ENCODE peak calls at places on chromosomes 3 and 15, in eight cellular contexts. B, J, P, T, L, O, U and S are unnamed samples.

GRCh38 chr3:44077267-44077666 is 164.4 kb upstream of the TOPAZ1 start:
- DNase-seq in B (no peak), J (no peak), P (no peak), T (no peak), L (no peak), O (peak), U (no peak), S (no peak)

GRCh38 chr3:80733522-80734176 is 965.9 kb upstream of the ROBO1 start:
- DNase-seq in B (no peak), J (no peak), P (no peak), T (peak), L (peak), O (peak), U (no peak), S (peak)

GRCh38 chr15:62067448-62068044 is 769 bp downstream of the C2CD4A start:
- DNase-seq in B (no peak), J (peak), P (peak), T (peak), L (no peak), O (peak), U (no peak), S (peak)

GRCh38 chr15:27027229-27027628 is 56.2 kb downstream of the GABRG3 start:
- DNase-seq in B (no peak), J (no peak), P (no peak), T (no peak), L (no peak), O (no peak), U (no peak), S (no peak)

GRCh38 chr3:188336178-188336577 is 182.2 kb downstream of the LPP start:
- DNase-seq in B (no peak), J (no peak), P (no peak), T (no peak), L (no peak), O (no peak), U (no peak), S (no peak)

GRCh38 chr3:18224406-18224805 is 200.7 kb downstream of the SATB1 start:
- DNase-seq in B (no peak), J (no peak), P (no peak), T (no peak), L (no peak), O (no peak), U (no peak), S (no peak)

GRCh38 chr15:98658831-98659699 is 10.7 kb downstream of the IGF1R start:
- DNase-seq in B (no peak), J (no peak), P (no peak), T (peak), L (peak), O (peak), U (no peak), S (no peak)

GRCh38 chr3:38165722-38166387 is 518 bp downstream of the OXSR1 start:
- DNase-seq in B (peak), J (peak), P (no peak), T (peak), L (no peak), O (no peak), U (no peak), S (peak)

GRCh38 chr3:9194509-9195184 is 54.8 kb downstream of the SRGAP3 start:
- DNase-seq in B (no peak), J (no peak), P (no peak), T (peak), L (peak), O (no peak), U (no peak), S (peak)

GRCh38 chr3:72231439-72232196 is 446.7 kb upstream of the PROK2 start:
- DNase-seq in B (no peak), J (no peak), P (no peak), T (no peak), L (no peak), O (no peak), U (no peak), S (no peak)

GRCh38 chr15:78626611-78627010 is 5.8 kb upstream of the CHRNA3 start:
- DNase-seq in B (no peak), J (no peak), P (no peak), T (no peak), L (no peak), O (no peak), U (no peak), S (no peak)

GRCh38 chr3:71305246-71306206 is 278.0 kb downstream of the FOXP1 start:
- DNase-seq in B (no peak), J (no peak), P (no peak), T (no peak), L (peak), O (peak), U (no peak), S (peak)

GRCh38 chr15:79380755-79381499 is 51.2 kb upstream of the MINAR1 start:
- DNase-seq in B (peak), J (peak), P (peak), T (peak), L (peak), O (peak), U (peak), S (peak)

GRCh38 chr3:24086597-24087369 is 141.7 kb downstream of the NR1D2 start:
- DNase-seq in B (no peak), J (no peak), P (no peak), T (no peak), L (no peak), O (peak), U (no peak), S (no peak)

GRCh38 chr15:80996247-80996646 is 4.5 kb upstream of the TLNRD1 start:
- DNase-seq in B (no peak), J (no peak), P (no peak), T (peak), L (peak), O (peak), U (no peak), S (no peak)

GRCh38 chr3:129745253-129745652 is 138.8 kb upstream of the PLXND1 start:
- DNase-seq in B (no peak), J (no peak), P (no peak), T (no peak), L (no peak), O (peak), U (no peak), S (no peak)

GRCh38 chr3:194136519-194137313 is 768 bp downstream of the HES1 start:
- DNase-seq in B (no peak), J (peak), P (peak), T (peak), L (peak), O (peak), U (peak), S (peak)

GRCh38 chr3:140602781-140603180 is 75.1 kb upstream of the TRIM42 start:
- DNase-seq in B (no peak), J (no peak), P (no peak), T (no peak), L (peak), O (no peak), U (no peak), S (no peak)

GRCh38 chr3:47681016-47681415 is 100.7 kb downstream of the SMARCC1 start:
- DNase-seq in B (no peak), J (no peak), P (no peak), T (no peak), L (no peak), O (no peak), U (no peak), S (no peak)

GRCh38 chr3:3998140-3998977 is 199.1 kb downstream of the LRRN1 start:
- DNase-seq in B (no peak), J (no peak), P (no peak), T (peak), L (peak), O (peak), U (no peak), S (peak)

GRCh38 chr3:57942872-57943283 is 65.3 kb upstream of the FLNB start:
- DNase-seq in B (no peak), J (peak), P (no peak), T (no peak), L (no peak), O (no peak), U (peak), S (no peak)

GRCh38 chr3:11717301-11717700 is 73.6 kb upstream of the VGLL4 start:
- DNase-seq in B (no peak), J (no peak), P (no peak), T (peak), L (no peak), O (peak), U (no peak), S (no peak)

GRCh38 chr3:194061421-194062029 is 74.4 kb upstream of the HES1 start:
- DNase-seq in B (no peak), J (no peak), P (no peak), T (no peak), L (no peak), O (no peak), U (no peak), S (no peak)

GRCh38 chr3:27607370-27607769 is 114.8 kb downstream of the EOMES start:
- DNase-seq in B (no peak), J (no peak), P (no peak), T (peak), L (peak), O (peak), U (no peak), S (no peak)

GRCh38 chr3:26915208-26915607 is 292.6 kb downstream of the LRRC3B start:
- DNase-seq in B (no peak), J (no peak), P (no peak), T (no peak), L (no peak), O (no peak), U (no peak), S (peak)

GRCh38 chr3:110859993-110860392 is 211.6 kb upstream of the NECTIN3 start:
- DNase-seq in B (no peak), J (no peak), P (no peak), T (no peak), L (peak), O (no peak), U (no peak), S (no peak)

GRCh38 chr3:112136959-112137693 is 4.1 kb upstream of the GCSAM start:
- DNase-seq in B (no peak), J (no peak), P (no peak), T (peak), L (peak), O (peak), U (no peak), S (no peak)
- TF ChIP-seq CTCF in B (peak), J (peak), P (peak), T (peak), L (peak), O (peak), U (peak), S (peak)

GRCh38 chr3:133633439-133633838 is 28.3 kb downstream of the TOPBP1 start:
- DNase-seq in B (no peak), J (no peak), P (no peak), T (no peak), L (no peak), O (no peak), U (no peak), S (no peak)
- H3K4me3 ChIP-seq in B (no peak), J (no peak), P (no peak), T (no peak), L (no peak), O (no peak), U (no peak), S (no peak)

DNA sequence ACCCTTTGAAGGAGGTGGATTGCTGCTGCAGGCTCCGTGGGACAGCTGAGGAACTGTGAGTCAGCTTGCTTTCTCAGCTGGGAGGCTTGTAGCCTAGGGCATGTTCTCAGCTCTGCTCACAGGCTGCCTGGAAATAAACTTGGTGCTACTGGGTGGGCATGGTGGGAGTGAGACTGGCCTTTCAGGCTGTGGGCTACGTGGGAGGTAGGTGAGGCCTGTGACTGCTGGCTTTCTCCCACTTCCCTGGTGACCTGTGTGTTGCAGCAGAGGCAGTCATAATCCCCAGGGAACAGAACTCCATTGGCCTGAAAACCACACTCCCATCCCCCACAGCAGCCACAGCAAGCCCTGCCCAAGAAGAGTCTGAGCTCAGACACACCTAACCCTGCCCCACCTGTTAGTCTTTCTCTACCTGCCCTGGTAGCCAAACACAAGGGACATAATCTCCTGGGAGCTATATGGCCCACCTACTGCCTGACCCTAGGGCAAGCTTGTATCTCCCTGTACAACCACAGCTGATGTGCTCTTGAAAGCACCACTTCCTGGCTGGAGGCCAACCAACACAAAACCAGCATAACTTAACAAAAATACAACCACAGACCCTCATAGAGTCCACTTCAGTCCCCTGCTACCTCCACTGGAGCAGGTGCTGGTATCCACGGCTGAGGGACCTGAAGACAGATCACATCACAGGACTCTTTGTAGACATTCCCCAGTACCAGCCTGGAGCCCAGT is 236.5 kb downstream of the SQOR start:
- DNase-seq in B (no peak), J (no peak), P (no peak), T (no peak), L (peak), O (peak), U (peak), S (peak)
- TF ChIP-seq CTCF in B (no peak), J (no peak), P (no peak), T (no peak), L (peak), O (no peak), U (no peak), S (no peak)

DNA sequence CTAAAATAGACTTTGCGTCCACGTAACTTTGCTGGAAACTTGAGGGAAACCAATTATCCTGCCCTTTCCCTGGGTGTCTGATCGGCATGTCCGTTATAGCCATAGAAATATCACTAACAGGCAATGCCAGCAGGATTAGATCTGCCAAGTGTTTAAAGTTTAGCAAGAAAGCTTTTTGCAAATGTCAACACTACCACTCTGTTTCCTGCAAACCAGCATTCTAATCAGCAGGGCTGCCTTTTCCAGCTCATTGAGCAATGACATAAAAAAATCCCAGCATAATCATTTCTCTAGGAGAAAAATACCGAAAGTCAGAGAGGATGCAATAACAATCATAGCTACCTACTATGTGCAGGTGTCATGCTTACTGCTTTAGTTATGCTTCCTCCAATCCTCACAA is 61.0 kb downstream of the NOX5 start:
- DNase-seq in B (no peak), J (no peak), P (no peak), T (no peak), L (no peak), O (peak), U (no peak), S (no peak)
- H3K4me3 ChIP-seq in B (no peak), J (peak), P (no peak), T (no peak), L (no peak), O (no peak), U (no peak), S (no peak)

GRCh38 chr3:50194128-50194902 is 2.9 kb downstream of the GNAT1 start:
- DNase-seq in B (peak), J (peak), P (peak), T (peak), L (peak), O (peak), U (peak), S (peak)
- TF ChIP-seq CTCF in B (peak), J (peak), P (peak), T (peak), L (peak), O (peak), U (peak), S (no peak)

GRCh38 chr15:68817304-68818087 is 3.2 kb downstream of the ANP32A start:
- DNase-seq in B (peak), J (peak), P (peak), T (peak), L (peak), O (peak), U (no peak), S (peak)

GRCh38 chr15:68816795-68817303 is 3.8 kb downstream of the ANP32A start:
- DNase-seq in B (no peak), J (no peak), P (no peak), T (peak), L (no peak), O (peak), U (no peak), S (no peak)

GRCh38 chr15:68818671-68819450 is 1.8 kb downstream of the ANP32A start:
- DNase-seq in B (no peak), J (peak), P (peak), T (peak), L (no peak), O (peak), U (no peak), S (peak)

GRCh38 chr15:68819451-68820204 is 1.1 kb downstream of the ANP32A start:
- DNase-seq in B (no peak), J (peak), P (peak), T (peak), L (no peak), O (peak), U (no peak), S (peak)

GRCh38 chr15:68818088-68818670 is 2.5 kb downstream of the ANP32A start:
- DNase-seq in B (peak), J (peak), P (peak), T (peak), L (no peak), O (peak), U (no peak), S (peak)
- H3K4me3 ChIP-seq in B (peak), J (peak), P (peak), T (peak), L (peak), O (peak), U (peak), S (peak)